ENCODE peak calls at places on chromosome 4, in five cellular contexts. G is right lobe of liver, U is esophagus squamous epithelium, X is stomach, Z is heart left ventricle. L is an unnamed sample. For H3K4me1, the result is how much of the 10 kb centered on the place peaks cover.

GRCh38 chr4:56909083-56909981 is 1.6 kb downstream of the REST start:
- DNase-seq in G (peak), U (no peak), X (peak), Z (peak), L (peak)

GRCh38 chr4:26568446-26568994 is 15.4 kb upstream of the TBC1D19 start:
- DNase-seq in G (no peak), U (no peak), X (no peak), Z (no peak), L (no peak)

GRCh38 chr4:140861359-140862181 is 105.4 kb upstream of the TBC1D9 start:
- DNase-seq in G (peak), U (no peak), X (peak), Z (no peak), L (peak)

GRCh38 chr4:148431401-148431800 is 10.8 kb downstream of the NR3C2 start:
- DNase-seq in G (no peak), U (no peak), X (no peak), Z (no peak), L (no peak)

GRCh38 chr4:7928711-7929505 is 10.8 kb downstream of the AFAP1 start:
- DNase-seq in G (no peak), U (no peak), X (no peak), Z (no peak), L (peak)

GRCh38 chr4:47704693-47705325 is 133.1 kb downstream of the CORIN start:
- DNase-seq in G (peak), U (no peak), X (peak), Z (peak), L (peak)

GRCh38 chr4:2009651-2010233 is 968 bp upstream of the NELFA start:
- DNase-seq in G (peak), U (no peak), X (peak), Z (no peak), L (peak)

GRCh38 chr4:2936773-2937145 is 26.4 kb downstream of the NOP14 start:
- DNase-seq in G (peak), U (no peak), X (no peak), Z (peak), L (no peak)

GRCh38 chr4:118033148-118034060 is 882 bp upstream of the NDST3 start:
- DNase-seq in G (peak), U (no peak), X (peak), Z (peak), L (peak)

GRCh38 chr4:3765271-3766206 is 646 bp upstream of the ADRA2C start:
- DNase-seq in G (peak), U (no peak), X (peak), Z (no peak), L (peak)

GRCh38 chr4:89357346-89357745 is 49.7 kb upstream of the GPRIN3 start:
- DNase-seq in G (no peak), U (no peak), X (no peak), Z (no peak), L (no peak)

GRCh38 chr4:52892880-52893279 is 30.8 kb downstream of the RASL11B start:
- DNase-seq in G (no peak), U (no peak), X (no peak), Z (no peak), L (no peak)

GRCh38 chr4:95465010-95465409 is 83.8 kb downstream of the UNC5C start:
- DNase-seq in G (no peak), U (no peak), X (no peak), Z (no peak), L (no peak)

GRCh38 chr4:187294861-187295260 is 571.2 kb upstream of the FAT1 start:
- DNase-seq in G (no peak), U (no peak), X (no peak), Z (no peak), L (no peak)

GRCh38 chr4:186554485-186554884 is 882 bp downstream of the MTNR1A start:
- DNase-seq in G (no peak), U (no peak), X (peak), Z (no peak), L (peak)

GRCh38 chr4:139913398-139913990 is 240.5 kb downstream of the MAML3 start:
- DNase-seq in G (no peak), U (no peak), X (peak), Z (no peak), L (no peak)

GRCh38 chr4:689498-690122 is 659 bp upstream of the SLC49A3 start:
- DNase-seq in G (peak), U (no peak), X (no peak), Z (peak), L (no peak)

GRCh38 chr4:70734168-70734954 is 12.6 kb downstream of the RUFY3 start:
- DNase-seq in G (no peak), U (no peak), X (no peak), Z (no peak), L (peak)

GRCh38 chr4:102151696-102152095 is 193.6 kb downstream of the SLC39A8 start:
- DNase-seq in G (no peak), U (no peak), X (no peak), Z (no peak), L (no peak)

GRCh38 chr4:2260336-2261109 is 1.4 kb downstream of the MXD4 start:
- DNase-seq in G (peak), U (no peak), X (peak), Z (peak), L (no peak)

GRCh38 chr4:163109967-163110366 is 56.7 kb downstream of the NAF1 start:
- DNase-seq in G (no peak), U (no peak), X (no peak), Z (no peak), L (no peak)

GRCh38 chr4:71251266-71251665 is 87.6 kb upstream of the SLC4A4 start:
- DNase-seq in G (no peak), U (no peak), X (no peak), Z (no peak), L (no peak)

GRCh38 chr4:150896513-150896912 is 118.6 kb downstream of the LRBA start:
- DNase-seq in G (no peak), U (no peak), X (no peak), Z (no peak), L (no peak)

GRCh38 chr4:180150818-180151217 is 2092.4 kb upstream of the TENM3 start:
- DNase-seq in G (no peak), U (no peak), X (no peak), Z (no peak), L (no peak)

GRCh38 chr4:145170209-145170608 is 10.2 kb downstream of the OTUD4 start:
- DNase-seq in G (no peak), U (no peak), X (no peak), Z (no peak), L (no peak)

GRCh38 chr4:52250124-52250523 is 199.0 kb downstream of the SPATA18 start:
- DNase-seq in G (no peak), U (no peak), X (no peak), Z (no peak), L (no peak)

GRCh38 chr4:7021930-7022658 is 21.1 kb upstream of the TADA2B start:
- DNase-seq in G (no peak), U (no peak), X (no peak), Z (no peak), L (no peak)

GRCh38 chr4:180057198-180057821 is 2185.9 kb upstream of the TENM3 start:
- DNase-seq in G (no peak), U (no peak), X (no peak), Z (no peak), L (no peak)

GRCh38 chr4:3263053-3263958 is 14.3 kb downstream of the MSANTD1 start:
- DNase-seq in G (no peak), U (no peak), X (peak), Z (no peak), L (peak)

GRCh38 chr4:88104902-88105610 is 53.4 kb downstream of the ABCG2 start:
- DNase-seq in G (no peak), U (no peak), X (no peak), Z (no peak), L (no peak)

GRCh38 chr4:7823416-7823824 is 116.2 kb downstream of the AFAP1 start:
- DNase-seq in G (no peak), U (no peak), X (peak), Z (no peak), L (peak)

GRCh38 chr4:83284161-83285021 is at the start of gene COQ2:
- DNase-seq in G (peak), U (peak), X (peak), Z (peak), L (peak)
- TF ChIP-seq POLR2A in G (peak), U (no peak), X (no peak), Z (peak), L (peak)

DNA sequence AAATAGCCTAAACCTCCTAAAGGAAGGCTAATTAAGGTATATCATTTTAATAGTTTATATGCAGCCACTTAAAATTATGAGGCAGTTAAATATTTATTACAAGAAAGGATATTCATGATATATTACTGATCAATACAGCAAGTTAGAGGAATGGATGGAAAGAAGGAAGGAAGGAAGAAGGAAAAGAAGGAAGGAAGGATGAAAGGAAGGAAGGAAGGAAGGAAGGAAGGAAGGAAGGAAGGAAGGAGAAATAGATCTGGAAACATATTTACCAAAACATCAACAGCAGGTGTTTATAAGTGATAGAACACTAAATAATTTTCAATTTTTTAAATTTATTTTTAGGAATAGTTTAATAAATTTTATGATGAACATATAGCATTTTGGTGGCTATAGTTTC is 17.5 kb downstream of the SLC7A11 start:
- DNase-seq in G (no peak), U (no peak), X (no peak), Z (no peak), L (no peak)
- H3K4me1 ChIP-seq in G (under half), U (under half), X (under half), Z (under half), L (under half)

DNA sequence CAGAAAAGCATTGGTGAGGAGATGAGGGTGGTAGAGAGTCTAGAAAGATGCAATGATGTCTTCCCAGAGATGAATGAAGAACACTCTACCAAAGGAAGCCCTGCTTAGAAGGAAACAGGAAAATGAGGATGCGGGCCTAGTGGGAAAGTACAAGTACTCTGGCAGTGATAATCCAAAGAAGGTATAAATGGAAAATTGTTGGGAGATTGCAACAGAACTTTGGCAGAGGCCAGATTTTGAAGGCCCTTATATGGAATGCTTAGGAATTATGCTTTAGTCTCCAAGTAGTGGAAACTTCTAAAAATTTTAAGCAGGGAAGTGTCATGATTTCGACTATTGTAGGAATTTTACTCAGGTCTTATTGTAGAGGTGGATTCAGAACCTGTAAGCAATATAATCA is 11.0 kb downstream of the ARSJ start:
- DNase-seq in G (no peak), U (no peak), X (no peak), Z (no peak), L (no peak)
- H3K27ac ChIP-seq in G (no peak), U (no peak), X (no peak), Z (no peak), L (no peak)

DNA sequence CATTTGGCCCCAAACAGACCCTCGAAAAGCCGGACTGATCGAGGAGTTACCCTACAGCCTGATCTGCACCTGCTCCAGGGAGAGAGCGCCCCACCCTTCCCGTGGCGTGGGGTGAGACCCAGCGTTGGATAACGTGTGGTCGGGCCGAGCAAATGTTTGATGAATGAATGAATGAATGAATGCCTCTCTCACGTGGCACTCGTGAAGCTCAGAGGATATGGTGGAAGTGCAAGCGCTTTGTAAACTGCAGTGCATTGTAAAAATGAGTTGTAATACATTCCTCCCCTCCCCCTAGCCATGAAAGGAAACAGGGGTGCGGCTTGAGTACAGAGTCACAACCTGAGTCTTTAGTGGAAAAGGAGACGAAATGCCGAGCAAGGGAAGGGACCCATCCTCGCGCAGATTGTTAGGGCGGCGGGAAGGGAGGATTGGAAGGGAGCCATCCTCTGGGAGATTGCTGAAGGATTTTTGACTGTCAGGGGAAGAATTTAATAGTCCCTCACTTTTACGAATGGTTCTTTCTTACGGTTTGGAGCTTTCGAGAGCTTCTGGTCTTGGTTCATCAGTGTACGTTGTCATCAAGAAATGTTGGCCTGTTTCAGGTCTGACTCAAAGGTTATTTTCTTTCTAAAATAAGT is 772 bp upstream of the FBXW7 start:
- DNase-seq in G (no peak), U (no peak), X (no peak), Z (no peak), L (no peak)
- TF ChIP-seq POLR2A in G (no peak), U (no peak), X (no peak), Z (no peak), L (no peak)

DNA sequence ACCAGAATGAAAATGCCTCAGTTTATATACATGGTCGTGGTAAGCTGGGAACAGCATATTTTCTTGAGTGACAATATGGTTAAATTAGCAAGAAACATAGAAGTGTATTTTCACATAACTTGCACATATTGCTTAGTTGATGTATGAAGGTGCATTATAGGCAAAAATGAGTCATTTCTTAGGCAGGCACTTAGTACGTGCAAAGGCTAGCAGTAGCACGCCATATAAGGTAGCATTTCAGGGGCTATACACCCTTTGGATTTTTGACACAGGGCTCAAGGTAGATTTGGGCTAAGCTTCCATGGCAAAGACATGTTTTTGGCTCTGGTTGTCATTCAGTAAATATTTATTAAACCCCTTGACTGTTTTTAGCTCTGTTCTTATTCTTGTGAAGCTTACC is 33.1 kb downstream of the PCDH7 start:
- DNase-seq in G (no peak), U (no peak), X (no peak), Z (no peak), L (no peak)
- H3K4me1 ChIP-seq in G (under half), U (under half), X (under half), Z (under half), L (under half)

GRCh38 chr4:134552063-134552462 is 350.5 kb upstream of the PABPC4L start:
- DNase-seq in G (no peak), U (no peak), X (no peak), Z (no peak), L (no peak)
- H3K27ac ChIP-seq in G (no peak), U (no peak), X (no peak), Z (no peak), L (no peak)

GRCh38 chr4:40749717-40750460 is at the start of gene NSUN7:
- DNase-seq in G (peak), U (no peak), X (peak), Z (peak), L (peak)
- TF ChIP-seq POLR2A in G (no peak), U (no peak), X (no peak), Z (no peak), L (peak)

GRCh38 chr4:78734451-78735003 is 41.6 kb upstream of the BMP2K start:
- DNase-seq in G (no peak), U (no peak), X (no peak), Z (no peak), L (no peak)

GRCh38 chr4:78735697-78736096 is 40.5 kb upstream of the BMP2K start:
- DNase-seq in G (no peak), U (no peak), X (no peak), Z (no peak), L (no peak)

GRCh38 chr4:78732332-78733104 is 43.6 kb upstream of the BMP2K start:
- DNase-seq in G (no peak), U (no peak), X (no peak), Z (no peak), L (no peak)

GRCh38 chr4:78737951-78738350 is 38.2 kb upstream of the BMP2K start:
- DNase-seq in G (no peak), U (no peak), X (no peak), Z (no peak), L (no peak)

GRCh38 chr4:78737020-78737419 is 39.1 kb upstream of the BMP2K start:
- DNase-seq in G (no peak), U (no peak), X (no peak), Z (no peak), L (no peak)
- H3K4me1 ChIP-seq in G (under half), U (under half), X (under half), Z (under half), L (under half)

L was measured in thyroid gland.